ENCODE peak calls at places on chromosome 9, in ten cellular contexts. C is lower lobe of right lung, V is fibroblast of lung, G is body of pancreas, O is astrocyte, K is GM23248, T is PC-9, Y is pancreas, H is PC-3, B is endodermal cell. R is an unnamed sample.

GRCh38 chr9:113913426-113914195 is 37.5 kb downstream of the ZNF618 start:
- DNase-seq in C (no peak), V (no peak), G (no peak), O (no peak), K (peak; percentile 7), T (no peak), Y (no peak), H (no peak), B (no peak), R (no peak)

GRCh38 chr9:112867275-112867991 is 23.2 kb downstream of the SLC46A2 start:
- DNase-seq in C (peak; percentile 54), V (peak; percentile 77), G (no peak), O (peak; percentile 59), K (peak; percentile 88), T (peak; percentile 81), Y (no peak), H (peak; percentile 92), B (peak; percentile 80), R (no peak)

GRCh38 chr9:21688108-21689102 is 114.0 kb upstream of the MTAP start:
- DNase-seq in C (no peak), V (peak; percentile 99), G (no peak), O (peak; percentile 99), K (peak; percentile 93), T (no peak), Y (no peak), H (peak; percentile 84), B (no peak), R (no peak)

GRCh38 chr9:91781116-91781515 is 168.9 kb downstream of the ROR2 start:
- DNase-seq in C (no peak), V (no peak), G (no peak), O (no peak), K (no peak), T (no peak), Y (no peak), H (no peak), B (no peak), R (no peak)

GRCh38 chr9:121269030-121269887 is 1.3 kb downstream of the GSN start:
- DNase-seq in C (no peak), V (peak; percentile 29), G (no peak), O (no peak), K (peak; percentile 61), T (peak; percentile 55), Y (no peak), H (peak; percentile 28), B (peak; percentile 71), R (no peak)

GRCh38 chr9:128164332-128164885 is 4.3 kb downstream of the BBLN start:
- DNase-seq in C (no peak), V (peak; percentile 58), G (no peak), O (peak; percentile 51), K (peak; percentile 28), T (no peak), Y (no peak), H (no peak), B (no peak), R (no peak)

GRCh38 chr9:97479496-97480159 is 21.8 kb upstream of the TMOD1 start:
- DNase-seq in C (no peak), V (no peak), G (no peak), O (no peak), K (no peak), T (no peak), Y (no peak), H (no peak), B (no peak), R (no peak)

GRCh38 chr9:97562542-97562941 is 61.1 kb downstream of the TMOD1 start:
- DNase-seq in C (no peak), V (no peak), G (no peak), O (no peak), K (no peak), T (no peak), Y (no peak), H (no peak), B (no peak), R (no peak)

GRCh38 chr9:113640418-113640817 is 176.9 kb downstream of the RGS3 start:
- DNase-seq in C (no peak), V (no peak), G (no peak), O (no peak), K (no peak), T (no peak), Y (no peak), H (no peak), B (peak; percentile 31), R (no peak)

GRCh38 chr9:17802249-17802857 is 223.5 kb downstream of the SH3GL2 start:
- DNase-seq in C (no peak), V (peak; percentile 6), G (no peak), O (no peak), K (peak; percentile 56), T (no peak), Y (no peak), H (peak; percentile 58), B (no peak), R (no peak)

GRCh38 chr9:16551692-16552091 is 318.8 kb downstream of the BNC2 start:
- DNase-seq in C (no peak), V (no peak), G (no peak), O (no peak), K (no peak), T (no peak), Y (no peak), H (no peak), B (no peak), R (no peak)

GRCh38 chr9:35116898-35117551 is 1.4 kb upstream of the ATOSB start:
- DNase-seq in C (peak; percentile 93), V (peak; percentile 84), G (peak; percentile 92), O (peak; percentile 77), K (peak; percentile 98), T (peak; percentile 71), Y (peak; percentile 89), H (peak; percentile 89), B (peak; percentile 97), R (peak; percentile 83)

GRCh38 chr9:99973455-99973854 is 67.0 kb downstream of the STX17 start:
- DNase-seq in C (no peak), V (peak; percentile 25), G (no peak), O (peak; percentile 20), K (no peak), T (no peak), Y (no peak), H (no peak), B (no peak), R (no peak)

GRCh38 chr9:31089822-31090221 is 1294.6 kb upstream of the ACO1 start:
- DNase-seq in C (no peak), V (peak; percentile 77), G (no peak), O (peak; percentile 74), K (peak; percentile 4), T (no peak), Y (no peak), H (no peak), B (no peak), R (no peak)

GRCh38 chr9:37329576-37329975 is 92.9 kb upstream of the GRHPR start:
- DNase-seq in C (no peak), V (peak; percentile 13), G (no peak), O (peak; percentile 10), K (peak; percentile 57), T (no peak), Y (no peak), H (peak; percentile 32), B (no peak), R (no peak)
- H3K4me1 ChIP-seq in C (no peaks in the 10 kb centered on the region), V (no peaks in the 10 kb centered on the region), G (peaks cover 36% of the 10 kb centered on the region), O (peaks cover under 1% of the 10 kb centered on the region), K (no peaks in the 10 kb centered on the region), T (no peaks in the 10 kb centered on the region), Y (peaks cover 27% of the 10 kb centered on the region), H (no peaks in the 10 kb centered on the region), B (no peaks in the 10 kb centered on the region), R (no peaks in the 10 kb centered on the region)

DNA sequence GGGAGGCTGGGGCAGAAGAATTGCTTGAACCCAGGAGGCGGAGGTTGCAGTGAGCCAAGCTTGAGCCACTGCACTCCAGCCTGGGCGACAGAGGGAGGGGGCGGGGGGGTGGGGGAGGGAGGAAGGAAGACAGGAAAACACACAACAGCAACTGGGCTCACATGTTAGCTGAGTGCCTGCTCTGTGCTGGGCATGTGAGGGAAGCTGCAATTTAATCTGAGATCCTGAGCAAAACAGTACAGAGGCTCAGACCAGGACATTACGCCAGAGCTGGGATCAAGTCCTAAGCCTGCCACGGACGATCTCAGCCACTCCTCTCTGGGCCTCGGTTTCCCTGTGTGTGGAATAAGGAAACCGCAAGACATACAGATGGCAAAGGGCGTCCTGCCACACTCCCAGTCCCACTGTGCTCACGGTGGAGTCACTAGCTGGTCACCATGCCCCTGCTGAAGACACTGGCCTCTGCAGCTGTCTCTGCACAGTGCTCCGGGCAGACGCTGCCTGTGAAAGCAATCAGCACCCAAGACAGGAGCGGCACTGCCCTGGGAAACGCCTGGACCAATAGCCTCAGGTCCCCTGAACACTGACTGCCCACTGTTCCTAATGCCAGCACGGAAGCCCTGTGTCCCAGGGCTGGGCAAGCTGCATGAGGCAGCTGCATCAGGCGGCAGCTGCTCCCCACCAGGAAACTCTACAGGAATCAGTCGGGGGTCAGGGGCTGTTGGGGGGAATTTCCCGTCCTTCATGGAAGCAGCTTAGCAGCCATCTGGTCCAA is 118.9 kb downstream of the VAV2 start:
- DNase-seq in C (no peak), V (peak; percentile 26), G (no peak), O (no peak), K (no peak), T (peak; percentile 52), Y (no peak), H (no peak), B (no peak), R (no peak)
- H3K4me1 ChIP-seq in C (peaks cover 18% of the 10 kb centered on the region), V (peaks cover 2% of the 10 kb centered on the region), G (peaks cover 12% of the 10 kb centered on the region), O (peaks cover 38% of the 10 kb centered on the region), K (peaks cover 14% of the 10 kb centered on the region), T (peaks cover 58% of the 10 kb centered on the region), Y (peaks cover 7% of the 10 kb centered on the region), H (peaks cover 25% of the 10 kb centered on the region), B (no peaks in the 10 kb centered on the region), R (no peaks in the 10 kb centered on the region)

GRCh38 chr9:89437772-89438171 is 60.1 kb downstream of the SEMA4D start:
- DNase-seq in C (no peak), V (no peak), G (no peak), O (no peak), K (no peak), T (no peak), Y (no peak), H (no peak), B (no peak), R (no peak)

GRCh38 chr9:89435315-89435823 is 62.5 kb downstream of the SEMA4D start:
- DNase-seq in C (peak; percentile 86), V (no peak), G (peak; percentile 58), O (no peak), K (no peak), T (peak; percentile 94), Y (peak; percentile 62), H (peak; percentile 71), B (peak; percentile 94), R (no peak)

GRCh38 chr9:89436963-89437625 is 60.8 kb downstream of the SEMA4D start:
- DNase-seq in C (peak; percentile 81), V (no peak), G (no peak), O (no peak), K (no peak), T (no peak), Y (no peak), H (no peak), B (peak; percentile 50), R (no peak)

GRCh38 chr9:89434636-89435314 is 63.1 kb downstream of the SEMA4D start:
- DNase-seq in C (no peak), V (no peak), G (no peak), O (no peak), K (no peak), T (no peak), Y (no peak), H (no peak), B (peak; percentile 68), R (no peak)

GRCh38 chr9:89436326-89436725 is 61.6 kb downstream of the SEMA4D start:
- DNase-seq in C (no peak), V (no peak), G (no peak), O (no peak), K (no peak), T (no peak), Y (no peak), H (no peak), B (peak; percentile 51), R (no peak)
- H3K4me1 ChIP-seq in C (peaks cover 53% of the 10 kb centered on the region), V (no peaks in the 10 kb centered on the region), G (peaks cover 16% of the 10 kb centered on the region), O (peaks cover 7% of the 10 kb centered on the region), K (no peaks in the 10 kb centered on the region), T (peaks cover 14% of the 10 kb centered on the region), Y (peaks cover 4% of the 10 kb centered on the region), H (peaks cover 15% of the 10 kb centered on the region), B (no peaks in the 10 kb centered on the region), R (peaks cover 65% of the 10 kb centered on the region)

GRCh38 chr9:136534396-136534795 is 11.5 kb downstream of the NOTCH1 start:
- DNase-seq in C (no peak), V (no peak), G (no peak), O (no peak), K (no peak), T (no peak), Y (no peak), H (no peak), B (no peak), R (no peak)
- H3K4me1 ChIP-seq in C (peaks cover 92% of the 10 kb centered on the region), V (no peaks in the 10 kb centered on the region), G (peaks cover 69% of the 10 kb centered on the region), O (peaks cover 23% of the 10 kb centered on the region), K (no peaks in the 10 kb centered on the region), T (peaks cover 7% of the 10 kb centered on the region), Y (peaks cover 17% of the 10 kb centered on the region), H (peaks cover 8% of the 10 kb centered on the region), B (no peaks in the 10 kb centered on the region), R (peaks cover 91% of the 10 kb centered on the region)